ENCODE peak calls at places on chromosome 19, in six cellular contexts. X is smooth muscle cell of the brain vasculature, Q is posterior cingulate gyrus, D is sciatic nerve, V is foreskin keratinocyte, B is NCI-H2029 treated with DMSO at 0.1 percent for 48 hours. G is an unnamed sample.

GRCh38 chr19:30799854-30800755 is 427.9 kb downstream of the ZNF536 start:
- DNase-seq in X (no peak), Q (peak), D (no peak), V (no peak), B (no peak), G (no peak)

GRCh38 chr19:3968556-3969434 is 2.1 kb downstream of the DAPK3 start:
- DNase-seq in X (peak), Q (no peak), D (peak), V (peak), B (peak), G (peak)

GRCh38 chr19:11261902-11262839 is at the start of gene DOCK6:
- DNase-seq in X (no peak), Q (no peak), D (no peak), V (no peak), B (no peak), G (no peak)

GRCh38 chr19:15173746-15174404 is 26.9 kb downstream of the NOTCH3 start:
- DNase-seq in X (no peak), Q (no peak), D (no peak), V (no peak), B (no peak), G (no peak)

GRCh38 chr19:33373701-33374405 is at the start of gene CEBPG:
- DNase-seq in X (no peak), Q (peak), D (peak), V (no peak), B (no peak), G (no peak)

GRCh38 chr19:2678043-2678671 is 24.3 kb downstream of the GNG7 start:
- DNase-seq in X (no peak), Q (no peak), D (no peak), V (no peak), B (no peak), G (no peak)

GRCh38 chr19:37007587-37008220 is 70.5 kb upstream of the ZNF420 start:
- DNase-seq in X (no peak), Q (peak), D (no peak), V (no peak), B (peak), G (no peak)

GRCh38 chr19:7904074-7905020 is 670 bp downstream of the MAP2K7 start:
- DNase-seq in X (no peak), Q (no peak), D (peak), V (no peak), B (no peak), G (no peak)

GRCh38 chr19:54325194-54325621 is 12.2 kb upstream of the LILRA5 start:
- DNase-seq in X (no peak), Q (no peak), D (peak), V (peak), B (peak), G (no peak)

GRCh38 chr19:29812080-29812880 is 489 bp downstream of the CCNE1 start:
- DNase-seq in X (no peak), Q (peak), D (no peak), V (no peak), B (no peak), G (no peak)

GRCh38 chr19:14449321-14449720 is 16.2 kb downstream of the PKN1 start:
- DNase-seq in X (no peak), Q (no peak), D (no peak), V (no peak), B (no peak), G (no peak)

GRCh38 chr19:30669329-30670010 is 297.3 kb downstream of the ZNF536 start:
- DNase-seq in X (no peak), Q (peak), D (peak), V (no peak), B (no peak), G (no peak)

GRCh38 chr19:33529094-33529676 is 7.6 kb upstream of the PEPD start:
- DNase-seq in X (no peak), Q (no peak), D (no peak), V (no peak), B (no peak), G (no peak)

GRCh38 chr19:35211545-35212230 is 16.9 kb downstream of the FAM187B start:
- DNase-seq in X (no peak), Q (no peak), D (peak), V (no peak), B (no peak), G (no peak)

GRCh38 chr19:43984687-43985000 is 656 bp downstream of the ZNF155 start:
- DNase-seq in X (no peak), Q (no peak), D (no peak), V (no peak), B (no peak), G (no peak)

GRCh38 chr19:3142292-3142670 is 6.4 kb downstream of the GNA15 start:
- DNase-seq in X (no peak), Q (peak), D (no peak), V (peak), B (no peak), G (no peak)